ENCODE peak calls at places on chromosomes 2 and 18, in eight cellular contexts. C is effector memory CD4-positive, alpha-beta T cell; Z is stimulated activated CD4-positive, alpha-beta T cell treated with anti-CD3 and anti-CD28 coated beads, TNF-alpha, amount 100 ng/mL, for 4 hours; X is HEK293T; Q is fibroblast of mammary gland; D is adrenal gland; E is mucosa of descending colon; G is IMR-90. J is an unnamed sample.

GRCh38 chr2:32274289-32274688 is 3.4 kb upstream of the YIPF4 start:
- DNase-seq in D (no peak), E (no peak), X (no peak), Q (no peak), Z (no peak), C (no peak), G (no peak), J (no peak)

GRCh38 chr18:62714671-62715438 is 486 bp upstream of the PHLPP1 start:
- DNase-seq in D (peak), C (peak), Z (peak), Q (peak), G (peak), X (peak), E (peak), J (peak)

GRCh38 chr2:47088371-47089082 is 66.6 kb downstream of the STPG4 start:
- DNase-seq in D (no peak), Q (no peak), C (no peak), E (no peak), Z (no peak), G (peak), X (no peak), J (no peak)

GRCh38 chr2:3864943-3865664 is 161.7 kb downstream of the DCDC2C start:
- DNase-seq in G (no peak), C (no peak), Q (no peak), D (no peak), X (no peak), Z (no peak), E (no peak), J (peak)

GRCh38 chr18:12420831-12421421 is 13.2 kb downstream of the PRELID3A start:
- DNase-seq in D (no peak), Z (no peak), Q (no peak), E (no peak), C (no peak), X (no peak), G (no peak), J (peak)

GRCh38 chr18:67144342-67144741 is 372.2 kb downstream of the DSEL start:
- DNase-seq in Z (no peak), Q (no peak), X (no peak), D (no peak), E (no peak), C (no peak), G (no peak), J (peak)

GRCh38 chr2:181586569-181587076 is 70.3 kb downstream of the CERKL start:
- DNase-seq in E (no peak), X (no peak), Q (no peak), D (no peak), Z (no peak), G (no peak), C (no peak), J (peak)

GRCh38 chr18:12861637-12862036 is 22.4 kb downstream of the PTPN2 start:
- DNase-seq in E (no peak), D (no peak), G (no peak), Q (no peak), C (no peak), X (no peak), Z (no peak), J (peak)

GRCh38 chr2:20604957-20605381 is 45.9 kb downstream of the HS1BP3 start:
- DNase-seq in C (no peak), Q (peak), D (no peak), X (no peak), G (peak), E (no peak), Z (no peak), J (no peak)

GRCh38 chr2:38959938-38960608 is 70.4 kb downstream of the ARHGEF33 start:
- DNase-seq in Z (peak), D (peak), X (no peak), E (peak), C (peak), G (peak), Q (peak), J (no peak)

GRCh38 chr18:77099501-77100370 is 32.8 kb downstream of the MBP start:
- DNase-seq in D (no peak), Z (no peak), C (no peak), E (no peak), Q (no peak), X (no peak), G (no peak), J (no peak)

GRCh38 chr2:127107622-127107999 is 657 bp upstream of the BIN1 start:
- DNase-seq in Z (no peak), Q (peak), C (no peak), G (no peak), X (peak), D (no peak), E (no peak), J (no peak)

GRCh38 chr2:9703701-9704221 is 73.0 kb upstream of the YWHAQ start:
- DNase-seq in E (no peak), G (peak), X (no peak), Q (peak), C (no peak), D (no peak), Z (no peak), J (peak)

GRCh38 chr2:160208662-160209229 is 8.7 kb upstream of the ITGB6 start:
- DNase-seq in G (no peak), Z (no peak), D (no peak), X (no peak), Q (no peak), E (no peak), C (no peak), J (no peak)

GRCh38 chr2:188378551-188378950 is 86.9 kb downstream of the GULP1 start:
- DNase-seq in G (peak), D (no peak), C (no peak), Z (no peak), Q (peak), E (no peak), X (no peak), J (peak)

GRCh38 chr2:26432856-26433255 is 31.1 kb downstream of the DRC1 start:
- DNase-seq in G (no peak), D (no peak), Z (no peak), X (no peak), E (no peak), Q (no peak), C (no peak), J (no peak)

GRCh38 chr2:129133692-129134641 is 815.3 kb upstream of the HS6ST1 start:
- DNase-seq in X (no peak), E (no peak), Z (no peak), Q (no peak), C (no peak), D (no peak), G (no peak), J (no peak)

GRCh38 chr2:232363784-232364615 is 14.6 kb upstream of the ALPP start:
- DNase-seq in X (no peak), Q (no peak), Z (no peak), G (peak), C (no peak), D (no peak), E (no peak), J (no peak)

GRCh38 chr2:182672471-182673165 is 43.4 kb upstream of the DNAJC10 start:
- DNase-seq in D (no peak), Q (peak), G (peak), Z (no peak), E (no peak), X (no peak), C (no peak), J (no peak)

J was measured in NCI-H69.